ENCODE peak calls at places on chromosomes 3 and 15, in six cellular contexts. K is GM12891, R is HepG2, V is K562, T is GM12878, U is H1. L is an unnamed sample.

GRCh38 chr15:35023794-35024193 is 35.7 kb upstream of the ZNF770 start:
- DNase-seq in V (no peak), R (no peak), K (no peak), U (no peak), T (no peak), L (no peak)

GRCh38 chr15:75790631-75791336 is 52.5 kb upstream of the UBE2Q2 start:
- DNase-seq in V (no peak), R (no peak), T (no peak), U (no peak), K (no peak), L (no peak)

GRCh38 chr15:65336767-65337435 is 32.4 kb downstream of the RNU5B-1 start:
- DNase-seq in V (no peak), R (no peak), T (no peak), U (no peak), K (no peak), L (no peak)

GRCh38 chr3:138479355-138479964 is 45.0 kb downstream of the ESYT3 start:
- DNase-seq in V (peak), K (peak), R (peak), T (no peak), U (no peak), L (no peak)

GRCh38 chr15:39394534-39394933 is 186.3 kb upstream of the THBS1 start:
- DNase-seq in R (no peak), T (no peak), K (no peak), U (no peak), V (no peak), L (no peak)

GRCh38 chr3:30368978-30369377 is 237.4 kb upstream of the TGFBR2 start:
- DNase-seq in U (no peak), R (no peak), V (no peak), T (no peak), K (no peak), L (no peak)

GRCh38 chr3:16761576-16761975 is 123.2 kb upstream of the PLCL2 start:
- DNase-seq in V (no peak), K (no peak), T (no peak), U (no peak), R (no peak), L (no peak)

GRCh38 chr15:93001881-93002280 is 87.1 kb downstream of the RGMA start:
- DNase-seq in K (no peak), R (no peak), U (no peak), T (no peak), V (no peak), L (no peak)

GRCh38 chr3:13853978-13854296 is 25.9 kb downstream of the WNT7A start:
- DNase-seq in U (no peak), V (no peak), R (no peak), K (no peak), T (no peak), L (no peak)

GRCh38 chr3:112333002-112333385 is at the start of gene CD200:
- DNase-seq in T (no peak), U (no peak), R (no peak), V (no peak), K (peak), L (peak)

GRCh38 chr3:185764168-185764988 is 60.5 kb downstream of the IGF2BP2 start:
- DNase-seq in V (no peak), U (no peak), T (no peak), K (no peak), R (no peak), L (no peak)

GRCh38 chr3:136353461-136353860 is 103.3 kb downstream of the PCCB start:
- DNase-seq in R (no peak), U (no peak), T (peak), K (no peak), V (no peak), L (no peak)

GRCh38 chr15:88179562-88179961 is 77.0 kb downstream of the NTRK3 start:
- DNase-seq in K (no peak), U (no peak), T (peak), R (no peak), V (no peak), L (no peak)

GRCh38 chr15:99439524-99439835 is 126.3 kb upstream of the MEF2A start:
- DNase-seq in K (no peak), T (no peak), R (no peak), V (no peak), U (no peak), L (no peak)

GRCh38 chr3:157786216-157786615 is 283.0 kb upstream of the VEPH1 start:
- DNase-seq in R (no peak), K (no peak), U (no peak), T (no peak), V (no peak), L (no peak)

GRCh38 chr3:124007186-124007585 is 15.3 kb upstream of the ROPN1 start:
- DNase-seq in R (no peak), V (no peak), U (no peak), K (no peak), T (no peak), L (no peak)

GRCh38 chr3:134197681-134198261 is 52.9 kb downstream of the RYK start:
- DNase-seq in K (peak), V (peak), R (peak), U (no peak), T (peak), L (peak)

GRCh38 chr3:184203526-184203925 is 17.5 kb downstream of the ABCF3 start:
- DNase-seq in U (no peak), K (no peak), R (no peak), V (no peak), T (no peak), L (no peak)

GRCh38 chr3:159605776-159606175 is 382.9 kb upstream of the IL12A start:
- DNase-seq in T (no peak), V (no peak), U (no peak), K (no peak), R (no peak), L (no peak)

GRCh38 chr3:159607856-159608255 is 380.8 kb upstream of the IL12A start:
- DNase-seq in R (no peak), U (no peak), T (no peak), V (no peak), K (no peak), L (no peak)

GRCh38 chr3:159605101-159605500 is 383.5 kb upstream of the IL12A start:
- DNase-seq in T (no peak), R (no peak), U (no peak), V (no peak), K (no peak), L (no peak)

GRCh38 chr3:159600291-159600690 is 388.3 kb upstream of the IL12A start:
- DNase-seq in V (no peak), U (no peak), K (no peak), T (no peak), R (no peak), L (no peak)

DNA sequence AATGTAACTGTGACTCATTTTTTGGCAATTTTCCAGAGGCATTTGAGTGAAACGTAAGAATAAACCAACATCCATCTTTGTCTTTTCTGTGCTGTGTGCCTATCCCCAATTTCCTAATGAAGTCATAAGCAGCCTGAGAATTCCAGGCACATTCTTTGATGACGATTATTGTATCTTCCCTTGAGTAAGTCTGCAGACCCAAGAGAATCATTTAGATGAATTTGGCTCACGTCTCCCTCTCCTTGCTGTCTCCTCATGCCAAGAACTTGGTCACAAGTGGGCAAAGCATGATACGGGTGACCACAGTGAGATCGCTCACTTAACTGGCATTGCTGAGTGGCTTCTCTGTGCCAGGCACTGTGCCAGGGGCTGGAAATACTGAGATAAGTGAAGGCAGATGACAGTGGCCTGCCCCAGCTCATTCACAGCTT is 384.5 kb upstream of the IL12A start:
- DNase-seq in U (no peak), R (no peak), T (no peak), V (no peak), K (no peak), L (no peak)
- TF ChIP-seq TAF1 in U (no peak), R (no peak), T (no peak), V (no peak), K (no peak), L (no peak)

GRCh38 chr15:101168898-101169297 is 83.0 kb downstream of the CHSY1 start:
- DNase-seq in R (no peak), T (no peak), V (no peak), K (no peak), U (no peak), L (no peak)

GRCh38 chr15:101171954-101172353 is 79.9 kb downstream of the CHSY1 start:
- DNase-seq in T (no peak), U (no peak), V (no peak), R (no peak), K (no peak), L (no peak)

GRCh38 chr15:101169457-101170071 is 82.3 kb downstream of the CHSY1 start:
- DNase-seq in K (no peak), R (no peak), U (no peak), T (no peak), V (no peak), L (no peak)

GRCh38 chr15:101172421-101173097 is 79.3 kb downstream of the CHSY1 start:
- DNase-seq in U (no peak), T (no peak), V (no peak), K (no peak), R (no peak), L (no peak)

GRCh38 chr15:101170568-101171350 is 81.1 kb downstream of the CHSY1 start:
- DNase-seq in U (no peak), V (no peak), K (no peak), R (no peak), T (no peak), L (no peak)
- TF ChIP-seq POLR2AphosphoS5 in U (no peak), V (no peak), K (no peak), R (no peak), T (no peak), L (no peak)

DNA sequence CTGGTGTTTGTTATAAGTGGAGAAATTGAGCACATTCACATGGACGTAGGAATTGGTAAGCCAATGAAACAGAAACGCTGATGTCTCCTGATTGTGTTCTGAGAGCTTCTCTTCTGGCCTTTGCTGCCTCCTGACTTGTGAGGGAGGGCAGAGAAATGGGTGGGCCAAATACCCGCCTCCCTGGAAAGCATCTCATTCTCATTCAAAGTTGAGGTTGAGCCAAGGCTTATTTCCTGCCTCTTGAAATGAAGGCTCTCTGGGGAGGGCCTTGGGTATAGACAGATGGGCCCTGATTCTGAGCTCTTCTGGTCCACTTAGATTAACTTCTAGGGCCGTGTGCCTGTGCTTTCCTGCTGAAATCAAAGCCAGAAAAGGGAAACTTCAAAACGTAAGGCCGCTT is 57.4 kb upstream of the MYZAP start:
- DNase-seq in T (no peak), K (no peak), V (no peak), U (no peak), R (no peak), L (no peak)
- TF ChIP-seq POLR2A in T (no peak), K (no peak), V (no peak), U (no peak), R (no peak), L (no peak)

GRCh38 chr15:100923902-100924301 is 4.7 kb downstream of the LRRK1 start:
- DNase-seq in R (no peak), U (no peak), K (no peak), T (no peak), V (no peak), L (no peak)

GRCh38 chr15:100924436-100924835 is 5.3 kb downstream of the LRRK1 start:
- DNase-seq in R (no peak), U (no peak), K (no peak), V (no peak), T (no peak), L (no peak)

GRCh38 chr15:100925480-100925879 is 6.3 kb downstream of the LRRK1 start:
- DNase-seq in K (no peak), R (no peak), U (no peak), V (no peak), T (no peak), L (no peak)

GRCh38 chr15:100922192-100923040 is 3.3 kb downstream of the LRRK1 start:
- DNase-seq in U (no peak), V (no peak), K (no peak), R (no peak), T (no peak), L (no peak)

DNA sequence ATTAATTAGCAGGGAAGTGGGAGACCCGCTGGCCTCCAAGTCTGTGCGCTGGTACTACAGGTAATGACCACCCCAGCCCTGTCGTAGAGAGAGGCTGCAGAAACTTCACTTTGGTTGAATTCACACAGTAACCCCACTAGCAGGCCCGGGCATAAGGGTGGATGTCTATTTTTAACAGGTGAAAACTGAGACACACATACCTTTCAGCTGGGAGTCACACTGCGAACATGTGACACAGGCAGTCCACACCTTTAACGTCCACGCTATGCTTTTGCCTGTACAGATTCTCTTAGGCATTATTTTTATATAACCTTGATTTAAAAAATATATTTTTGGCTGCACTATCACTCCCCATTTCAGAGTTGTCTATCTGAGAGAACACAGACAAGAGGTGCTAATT is 3.9 kb downstream of the LRRK1 start:
- DNase-seq in V (no peak), R (no peak), U (no peak), K (no peak), T (no peak), L (no peak)
- TF ChIP-seq TAF1 in V (no peak), R (no peak), U (no peak), K (no peak), T (no peak), L (no peak)

GRCh38 chr15:74302821-74303359 is 64.6 kb downstream of the CYP11A1 start:
- DNase-seq in U (peak), T (no peak), K (peak), V (peak), R (peak), L (peak)

GRCh38 chr15:74301583-74302374 is 65.7 kb downstream of the CCDC33 start:
- DNase-seq in U (no peak), T (no peak), K (no peak), V (no peak), R (no peak), L (no peak)

GRCh38 chr15:74297867-74298266 is 61.7 kb downstream of the CCDC33 start:
- DNase-seq in T (no peak), U (no peak), V (no peak), R (no peak), K (no peak), L (no peak)

GRCh38 chr15:74303741-74304309 is 63.6 kb downstream of the CYP11A1 start:
- DNase-seq in T (no peak), R (no peak), K (no peak), V (no peak), U (no peak), L (no peak)

DNA sequence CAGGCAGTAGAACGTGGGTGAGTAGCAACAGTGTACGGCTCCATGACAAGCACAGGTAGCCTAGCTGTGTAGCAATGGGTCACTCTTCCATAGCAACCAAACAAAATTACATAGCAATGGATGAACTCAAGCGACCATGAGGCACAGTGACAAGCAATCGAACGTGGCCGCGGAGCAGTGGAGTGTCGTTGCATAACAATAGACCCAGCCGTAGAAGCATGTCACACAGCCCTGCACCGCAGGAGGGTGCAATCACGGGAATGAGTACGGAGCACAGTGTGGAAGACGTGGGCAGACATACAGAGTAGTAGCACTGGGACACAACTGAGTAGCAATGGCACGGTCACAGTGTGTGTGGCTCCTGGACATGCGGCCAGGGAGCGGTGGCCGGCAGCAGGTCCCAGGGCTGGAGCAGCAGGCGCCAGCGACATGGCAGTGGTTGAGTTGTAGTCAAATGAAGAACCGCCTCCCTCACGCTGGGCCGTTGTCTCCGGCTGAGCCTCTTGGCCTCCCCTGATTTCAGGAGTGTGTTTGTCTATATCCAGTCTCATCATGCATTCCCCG is 64.0 kb downstream of the CCDC33 start:
- DNase-seq in U (no peak), V (peak), K (no peak), R (no peak), T (no peak), L (no peak)
- TF ChIP-seq POLR2AphosphoS5 in U (no peak), V (no peak), K (no peak), R (no peak), T (no peak), L (no peak)

DNA sequence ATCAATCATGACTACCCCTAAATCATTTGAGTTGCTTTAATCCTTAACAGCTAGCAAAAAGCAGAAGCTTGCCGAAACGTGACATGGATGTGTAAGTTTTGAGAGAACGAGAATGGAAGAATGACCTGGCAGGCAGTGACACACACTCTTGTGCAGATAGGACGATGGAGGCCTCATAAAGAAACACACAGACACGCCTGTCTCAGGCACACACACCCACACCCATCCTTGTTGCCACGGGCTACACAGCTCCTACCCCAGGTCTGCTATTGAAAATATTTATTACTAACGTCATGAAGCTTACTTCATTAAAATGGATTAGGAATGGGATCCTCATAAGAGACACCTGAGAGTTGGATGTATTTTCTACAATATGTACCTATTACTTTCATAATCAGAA is 8.5 kb downstream of the MYO5C start:
- DNase-seq in T (no peak), R (no peak), U (peak), K (no peak), V (no peak), L (no peak)
- TF ChIP-seq POLR2A in T (no peak), R (no peak), U (no peak), K (no peak), V (no peak), L (no peak)

DNA sequence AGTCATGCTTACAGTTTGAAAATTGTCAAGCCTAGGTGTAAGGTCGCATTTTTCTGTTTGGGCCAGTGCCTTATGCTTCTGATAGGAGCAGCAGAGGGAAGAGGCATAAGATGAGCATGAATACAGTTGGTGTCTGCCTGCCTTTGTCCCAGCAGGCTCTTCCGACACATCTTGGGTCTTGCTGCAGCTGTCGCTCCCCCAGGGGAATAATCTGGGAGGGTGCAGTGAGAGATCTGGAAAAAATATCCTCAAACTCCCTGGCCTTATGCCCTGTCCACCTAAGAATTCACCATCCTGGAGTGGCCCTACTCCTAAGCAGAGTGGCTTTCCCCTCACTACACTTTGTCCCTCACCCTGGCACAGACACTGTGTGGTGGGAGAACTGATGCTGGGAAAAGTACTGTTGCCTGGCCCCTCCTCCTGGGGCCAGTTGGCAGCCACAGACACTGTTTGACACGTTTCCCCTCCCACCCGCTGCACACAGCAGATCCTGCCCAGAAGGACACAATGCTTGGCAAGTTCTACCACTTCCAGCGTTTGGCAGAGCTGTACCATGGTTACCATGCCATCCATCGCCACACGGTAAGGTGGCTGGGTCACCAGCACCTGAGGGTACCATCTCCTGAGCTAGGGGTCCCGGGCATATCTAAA is 21.1 kb upstream of the RHO start:
- DNase-seq in V (no peak), K (no peak), U (no peak), T (no peak), R (no peak), L (no peak)
- TF ChIP-seq TAF1 in V (no peak), K (no peak), U (no peak), T (no peak), R (no peak), L (no peak)

GRCh38 chr15:101277038-101277822 is at the start of gene SELENOS:
- DNase-seq in T (no peak), V (peak), K (peak), R (peak), U (peak), L (peak)
- TF ChIP-seq POLR2AphosphoS5 in T (no peak), V (no peak), K (no peak), R (no peak), U (peak), L (no peak)

DNA sequence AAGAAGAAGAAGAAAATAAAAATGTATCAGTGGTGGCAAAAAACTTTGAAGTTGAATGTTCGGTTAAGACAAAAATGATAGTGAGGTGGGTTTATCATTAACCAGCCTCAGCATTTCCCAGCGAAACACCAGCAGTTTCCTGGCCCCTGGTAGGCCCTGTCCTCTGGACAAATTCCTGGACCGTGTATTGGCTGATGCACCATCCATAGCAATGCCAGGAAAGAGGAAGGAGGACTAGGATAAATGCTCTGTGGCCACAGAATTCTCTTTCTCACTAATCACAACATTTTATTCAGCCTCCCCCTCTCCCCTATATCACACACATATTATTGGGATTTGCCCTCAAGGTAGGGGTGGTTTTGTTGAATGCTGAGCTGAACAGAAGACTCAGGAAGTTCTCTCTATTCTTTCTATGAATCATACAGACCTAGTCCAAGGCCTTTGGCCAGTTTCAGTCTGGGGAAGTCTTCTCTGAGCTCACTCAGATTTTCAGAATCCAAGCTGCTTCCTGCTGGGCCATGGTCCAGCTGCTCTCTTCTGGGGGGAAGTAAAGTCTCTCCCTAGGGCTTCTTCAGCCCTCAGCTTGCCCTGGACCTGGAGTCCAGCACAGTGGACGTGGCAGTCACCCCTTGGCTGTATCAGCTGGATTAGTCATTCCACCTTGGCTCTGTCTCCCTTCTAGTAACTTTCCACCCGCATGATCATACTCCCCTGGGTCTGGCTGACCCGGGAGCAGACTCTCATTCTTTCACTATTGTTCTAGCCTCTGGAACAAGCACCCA is 27.6 kb downstream of the SLC28A1 start:
- DNase-seq in U (no peak), K (no peak), T (no peak), R (peak), V (no peak), L (no peak)
- TF ChIP-seq POLR2A in U (no peak), K (no peak), T (no peak), R (peak), V (no peak), L (no peak)

L was measured in GM12892.